ENCODE peak calls at places on chromosomes 6 and 20, in ten cellular contexts. One of them, this sample, is unnamed.

GRCh38 chr6:38722727-38723334 is 7.7 kb downstream of the DNAH8 start:
- DNase-seq in fibroblast of mammary gland: no peak
- DNase-seq in sciatic nerve: no peak
- DNase-seq in NCI-H774: no peak
- DNase-seq in NCI-H82: no peak
- DNase-seq in stimulated activated naive B cell treated with anti-CD40 and anti-IgM and Interleukin-4, amounts not matched to agents 10 μg/mL and 1 μg/mL and 100 μg/mL, for 72 hours: no peak
- DNase-seq in brain microvascular endothelial cell: no peak
- DNase-seq in H54: no peak
- DNase-seq in NCI-H1694 treated with DMSO at 0.1 percent for 48 hours: no peak
- DNase-seq in stimulated activated CD4-positive, alpha-beta T cell treated with anti-CD3 and anti-CD28 coated beads, TNF-alpha, amount 100 ng/mL, for 48 hours: no peak
- DNase-seq in this sample: no peak

GRCh38 chr6:110421749-110422443 is 6.5 kb upstream of the DDO start:
- DNase-seq in stimulated activated CD4-positive, alpha-beta T cell treated with anti-CD3 and anti-CD28 coated beads, TNF-alpha, amount 100 ng/mL, for 48 hours: no peak
- DNase-seq in H54: no peak
- DNase-seq in NCI-H82: no peak
- DNase-seq in sciatic nerve: no peak
- DNase-seq in NCI-H1694 treated with DMSO at 0.1 percent for 48 hours: no peak
- DNase-seq in fibroblast of mammary gland: no peak
- DNase-seq in NCI-H774: no peak
- DNase-seq in stimulated activated naive B cell treated with anti-CD40 and anti-IgM and Interleukin-4, amounts not matched to agents 10 μg/mL and 1 μg/mL and 100 μg/mL, for 72 hours: no peak
- DNase-seq in brain microvascular endothelial cell: no peak
- DNase-seq in this sample: no peak

GRCh38 chr6:75065524-75065923 is 140.3 kb downstream of the COL12A1 start:
- DNase-seq in fibroblast of mammary gland: peak
- DNase-seq in stimulated activated naive B cell treated with anti-CD40 and anti-IgM and Interleukin-4, amounts not matched to agents 10 μg/mL and 1 μg/mL and 100 μg/mL, for 72 hours: no peak
- DNase-seq in NCI-H1694 treated with DMSO at 0.1 percent for 48 hours: no peak
- DNase-seq in H54: no peak
- DNase-seq in NCI-H774: no peak
- DNase-seq in sciatic nerve: no peak
- DNase-seq in NCI-H82: peak
- DNase-seq in stimulated activated CD4-positive, alpha-beta T cell treated with anti-CD3 and anti-CD28 coated beads, TNF-alpha, amount 100 ng/mL, for 48 hours: no peak
- DNase-seq in brain microvascular endothelial cell: peak
- DNase-seq in this sample: no peak

GRCh38 chr6:140907235-140907634 is 1225.5 kb upstream of the GJE1 start:
- DNase-seq in fibroblast of mammary gland: no peak
- DNase-seq in stimulated activated CD4-positive, alpha-beta T cell treated with anti-CD3 and anti-CD28 coated beads, TNF-alpha, amount 100 ng/mL, for 48 hours: no peak
- DNase-seq in NCI-H774: no peak
- DNase-seq in H54: no peak
- DNase-seq in NCI-H1694 treated with DMSO at 0.1 percent for 48 hours: no peak
- DNase-seq in NCI-H82: no peak
- DNase-seq in sciatic nerve: no peak
- DNase-seq in brain microvascular endothelial cell: no peak
- DNase-seq in stimulated activated naive B cell treated with anti-CD40 and anti-IgM and Interleukin-4, amounts not matched to agents 10 μg/mL and 1 μg/mL and 100 μg/mL, for 72 hours: no peak
- DNase-seq in this sample: no peak

GRCh38 chr20:37142708-37143107 is 36.4 kb upstream of the RPN2 start:
- DNase-seq in sciatic nerve: no peak
- DNase-seq in stimulated activated CD4-positive, alpha-beta T cell treated with anti-CD3 and anti-CD28 coated beads, TNF-alpha, amount 100 ng/mL, for 48 hours: no peak
- DNase-seq in H54: peak
- DNase-seq in NCI-H774: no peak
- DNase-seq in NCI-H1694 treated with DMSO at 0.1 percent for 48 hours: no peak
- DNase-seq in fibroblast of mammary gland: no peak
- DNase-seq in stimulated activated naive B cell treated with anti-CD40 and anti-IgM and Interleukin-4, amounts not matched to agents 10 μg/mL and 1 μg/mL and 100 μg/mL, for 72 hours: no peak
- DNase-seq in NCI-H82: no peak
- DNase-seq in brain microvascular endothelial cell: no peak
- DNase-seq in this sample: no peak

GRCh38 chr6:119960065-119960464 is 610.5 kb upstream of the MAN1A1 start:
- DNase-seq in sciatic nerve: no peak
- DNase-seq in NCI-H82: no peak
- DNase-seq in NCI-H1694 treated with DMSO at 0.1 percent for 48 hours: no peak
- DNase-seq in stimulated activated CD4-positive, alpha-beta T cell treated with anti-CD3 and anti-CD28 coated beads, TNF-alpha, amount 100 ng/mL, for 48 hours: no peak
- DNase-seq in brain microvascular endothelial cell: no peak
- DNase-seq in H54: no peak
- DNase-seq in stimulated activated naive B cell treated with anti-CD40 and anti-IgM and Interleukin-4, amounts not matched to agents 10 μg/mL and 1 μg/mL and 100 μg/mL, for 72 hours: no peak
- DNase-seq in NCI-H774: no peak
- DNase-seq in fibroblast of mammary gland: no peak
- DNase-seq in this sample: no peak

GRCh38 chr20:61934716-61935530 is 130.8 kb downstream of the TAF4 start:
- DNase-seq in brain microvascular endothelial cell: no peak
- DNase-seq in NCI-H82: no peak
- DNase-seq in stimulated activated CD4-positive, alpha-beta T cell treated with anti-CD3 and anti-CD28 coated beads, TNF-alpha, amount 100 ng/mL, for 48 hours: no peak
- DNase-seq in stimulated activated naive B cell treated with anti-CD40 and anti-IgM and Interleukin-4, amounts not matched to agents 10 μg/mL and 1 μg/mL and 100 μg/mL, for 72 hours: no peak
- DNase-seq in NCI-H1694 treated with DMSO at 0.1 percent for 48 hours: no peak
- DNase-seq in fibroblast of mammary gland: peak
- DNase-seq in H54: no peak
- DNase-seq in NCI-H774: no peak
- DNase-seq in sciatic nerve: no peak
- DNase-seq in this sample: no peak

GRCh38 chr6:3791526-3792212 is 40.2 kb upstream of the PXDC1 start:
- DNase-seq in NCI-H1694 treated with DMSO at 0.1 percent for 48 hours: no peak
- DNase-seq in brain microvascular endothelial cell: no peak
- DNase-seq in fibroblast of mammary gland: no peak
- DNase-seq in NCI-H774: no peak
- DNase-seq in H54: no peak
- DNase-seq in sciatic nerve: no peak
- DNase-seq in NCI-H82: no peak
- DNase-seq in stimulated activated naive B cell treated with anti-CD40 and anti-IgM and Interleukin-4, amounts not matched to agents 10 μg/mL and 1 μg/mL and 100 μg/mL, for 72 hours: peak
- DNase-seq in stimulated activated CD4-positive, alpha-beta T cell treated with anti-CD3 and anti-CD28 coated beads, TNF-alpha, amount 100 ng/mL, for 48 hours: no peak
- DNase-seq in this sample: no peak

GRCh38 chr6:21582651-21583050 is 10.9 kb upstream of the SOX4 start:
- DNase-seq in stimulated activated CD4-positive, alpha-beta T cell treated with anti-CD3 and anti-CD28 coated beads, TNF-alpha, amount 100 ng/mL, for 48 hours: no peak
- DNase-seq in NCI-H1694 treated with DMSO at 0.1 percent for 48 hours: no peak
- DNase-seq in stimulated activated naive B cell treated with anti-CD40 and anti-IgM and Interleukin-4, amounts not matched to agents 10 μg/mL and 1 μg/mL and 100 μg/mL, for 72 hours: no peak
- DNase-seq in fibroblast of mammary gland: peak
- DNase-seq in NCI-H82: no peak
- DNase-seq in brain microvascular endothelial cell: no peak
- DNase-seq in H54: no peak
- DNase-seq in NCI-H774: no peak
- DNase-seq in sciatic nerve: no peak
- DNase-seq in this sample: no peak

GRCh38 chr6:24004659-24005058 is 121.4 kb upstream of the NRSN1 start:
- DNase-seq in brain microvascular endothelial cell: no peak
- DNase-seq in stimulated activated naive B cell treated with anti-CD40 and anti-IgM and Interleukin-4, amounts not matched to agents 10 μg/mL and 1 μg/mL and 100 μg/mL, for 72 hours: no peak
- DNase-seq in NCI-H1694 treated with DMSO at 0.1 percent for 48 hours: no peak
- DNase-seq in fibroblast of mammary gland: no peak
- DNase-seq in sciatic nerve: no peak
- DNase-seq in NCI-H774: no peak
- DNase-seq in H54: no peak
- DNase-seq in stimulated activated CD4-positive, alpha-beta T cell treated with anti-CD3 and anti-CD28 coated beads, TNF-alpha, amount 100 ng/mL, for 48 hours: no peak
- DNase-seq in NCI-H82: no peak
- DNase-seq in this sample: no peak

GRCh38 chr6:106739387-106739786 is 110.0 kb downstream of the QRSL1 start:
- DNase-seq in stimulated activated naive B cell treated with anti-CD40 and anti-IgM and Interleukin-4, amounts not matched to agents 10 μg/mL and 1 μg/mL and 100 μg/mL, for 72 hours: peak
- DNase-seq in NCI-H774: no peak
- DNase-seq in stimulated activated CD4-positive, alpha-beta T cell treated with anti-CD3 and anti-CD28 coated beads, TNF-alpha, amount 100 ng/mL, for 48 hours: no peak
- DNase-seq in NCI-H1694 treated with DMSO at 0.1 percent for 48 hours: no peak
- DNase-seq in brain microvascular endothelial cell: no peak
- DNase-seq in fibroblast of mammary gland: no peak
- DNase-seq in sciatic nerve: no peak
- DNase-seq in H54: peak
- DNase-seq in NCI-H82: no peak
- DNase-seq in this sample: no peak

GRCh38 chr6:99563056-99563723 is 5.3 kb downstream of the CCNC start:
- DNase-seq in fibroblast of mammary gland: no peak
- DNase-seq in brain microvascular endothelial cell: no peak
- DNase-seq in stimulated activated naive B cell treated with anti-CD40 and anti-IgM and Interleukin-4, amounts not matched to agents 10 μg/mL and 1 μg/mL and 100 μg/mL, for 72 hours: no peak
- DNase-seq in NCI-H774: no peak
- DNase-seq in NCI-H82: no peak
- DNase-seq in sciatic nerve: no peak
- DNase-seq in H54: no peak
- DNase-seq in stimulated activated CD4-positive, alpha-beta T cell treated with anti-CD3 and anti-CD28 coated beads, TNF-alpha, amount 100 ng/mL, for 48 hours: no peak
- DNase-seq in NCI-H1694 treated with DMSO at 0.1 percent for 48 hours: no peak
- DNase-seq in this sample: no peak

GRCh38 chr20:18738055-18738454 is 75.5 kb upstream of the SCP2D1 start:
- DNase-seq in fibroblast of mammary gland: peak
- DNase-seq in NCI-H82: no peak
- DNase-seq in sciatic nerve: no peak
- DNase-seq in NCI-H774: no peak
- DNase-seq in NCI-H1694 treated with DMSO at 0.1 percent for 48 hours: no peak
- DNase-seq in stimulated activated naive B cell treated with anti-CD40 and anti-IgM and Interleukin-4, amounts not matched to agents 10 μg/mL and 1 μg/mL and 100 μg/mL, for 72 hours: no peak
- DNase-seq in H54: no peak
- DNase-seq in stimulated activated CD4-positive, alpha-beta T cell treated with anti-CD3 and anti-CD28 coated beads, TNF-alpha, amount 100 ng/mL, for 48 hours: no peak
- DNase-seq in brain microvascular endothelial cell: no peak
- DNase-seq in this sample: peak

GRCh38 chr6:101597711-101598110 is 204.2 kb downstream of the GRIK2 start:
- DNase-seq in sciatic nerve: no peak
- DNase-seq in NCI-H82: no peak
- DNase-seq in NCI-H1694 treated with DMSO at 0.1 percent for 48 hours: no peak
- DNase-seq in brain microvascular endothelial cell: peak
- DNase-seq in NCI-H774: no peak
- DNase-seq in fibroblast of mammary gland: peak
- DNase-seq in stimulated activated naive B cell treated with anti-CD40 and anti-IgM and Interleukin-4, amounts not matched to agents 10 μg/mL and 1 μg/mL and 100 μg/mL, for 72 hours: no peak
- DNase-seq in stimulated activated CD4-positive, alpha-beta T cell treated with anti-CD3 and anti-CD28 coated beads, TNF-alpha, amount 100 ng/mL, for 48 hours: no peak
- DNase-seq in H54: no peak
- DNase-seq in this sample: no peak

GRCh38 chr6:89221109-89221508 is 4.0 kb upstream of the GABRR1 start:
- DNase-seq in NCI-H82: no peak
- DNase-seq in NCI-H774: no peak
- DNase-seq in stimulated activated naive B cell treated with anti-CD40 and anti-IgM and Interleukin-4, amounts not matched to agents 10 μg/mL and 1 μg/mL and 100 μg/mL, for 72 hours: no peak
- DNase-seq in sciatic nerve: no peak
- DNase-seq in brain microvascular endothelial cell: no peak
- DNase-seq in NCI-H1694 treated with DMSO at 0.1 percent for 48 hours: no peak
- DNase-seq in stimulated activated CD4-positive, alpha-beta T cell treated with anti-CD3 and anti-CD28 coated beads, TNF-alpha, amount 100 ng/mL, for 48 hours: no peak
- DNase-seq in H54: no peak
- DNase-seq in fibroblast of mammary gland: no peak
- DNase-seq in this sample: no peak

GRCh38 chr6:15628499-15629131 is 34.2 kb downstream of the DTNBP1 start:
- DNase-seq in NCI-H82: peak
- DNase-seq in NCI-H774: no peak
- DNase-seq in sciatic nerve: no peak
- DNase-seq in stimulated activated CD4-positive, alpha-beta T cell treated with anti-CD3 and anti-CD28 coated beads, TNF-alpha, amount 100 ng/mL, for 48 hours: peak
- DNase-seq in NCI-H1694 treated with DMSO at 0.1 percent for 48 hours: no peak
- DNase-seq in stimulated activated naive B cell treated with anti-CD40 and anti-IgM and Interleukin-4, amounts not matched to agents 10 μg/mL and 1 μg/mL and 100 μg/mL, for 72 hours: no peak
- DNase-seq in fibroblast of mammary gland: peak
- DNase-seq in H54: peak
- DNase-seq in brain microvascular endothelial cell: peak
- DNase-seq in this sample: no peak

GRCh38 chr6:21731411-21732031 is 138.0 kb downstream of the SOX4 start:
- DNase-seq in fibroblast of mammary gland: peak
- DNase-seq in brain microvascular endothelial cell: no peak
- DNase-seq in H54: peak
- DNase-seq in NCI-H774: no peak
- DNase-seq in sciatic nerve: no peak
- DNase-seq in NCI-H1694 treated with DMSO at 0.1 percent for 48 hours: no peak
- DNase-seq in NCI-H82: no peak
- DNase-seq in stimulated activated naive B cell treated with anti-CD40 and anti-IgM and Interleukin-4, amounts not matched to agents 10 μg/mL and 1 μg/mL and 100 μg/mL, for 72 hours: no peak
- DNase-seq in stimulated activated CD4-positive, alpha-beta T cell treated with anti-CD3 and anti-CD28 coated beads, TNF-alpha, amount 100 ng/mL, for 48 hours: no peak
- DNase-seq in this sample: no peak

GRCh38 chr6:115740907-115741306 is 319.8 kb downstream of the FRK start:
- DNase-seq in sciatic nerve: no peak
- DNase-seq in NCI-H1694 treated with DMSO at 0.1 percent for 48 hours: no peak
- DNase-seq in NCI-H774: no peak
- DNase-seq in NCI-H82: no peak
- DNase-seq in stimulated activated CD4-positive, alpha-beta T cell treated with anti-CD3 and anti-CD28 coated beads, TNF-alpha, amount 100 ng/mL, for 48 hours: no peak
- DNase-seq in H54: no peak
- DNase-seq in fibroblast of mammary gland: no peak
- DNase-seq in brain microvascular endothelial cell: no peak
- DNase-seq in stimulated activated naive B cell treated with anti-CD40 and anti-IgM and Interleukin-4, amounts not matched to agents 10 μg/mL and 1 μg/mL and 100 μg/mL, for 72 hours: no peak
- DNase-seq in this sample: no peak

GRCh38 chr6:100464162-100464851 is 414 bp downstream of the SIM1 start:
- DNase-seq in NCI-H1694 treated with DMSO at 0.1 percent for 48 hours: no peak
- DNase-seq in stimulated activated CD4-positive, alpha-beta T cell treated with anti-CD3 and anti-CD28 coated beads, TNF-alpha, amount 100 ng/mL, for 48 hours: no peak
- DNase-seq in stimulated activated naive B cell treated with anti-CD40 and anti-IgM and Interleukin-4, amounts not matched to agents 10 μg/mL and 1 μg/mL and 100 μg/mL, for 72 hours: no peak
- DNase-seq in NCI-H774: no peak
- DNase-seq in fibroblast of mammary gland: no peak
- DNase-seq in H54: no peak
- DNase-seq in brain microvascular endothelial cell: no peak
- DNase-seq in NCI-H82: peak
- DNase-seq in sciatic nerve: no peak
- DNase-seq in this sample: no peak

GRCh38 chr6:88370127-88370710 is 204.1 kb upstream of the CNR1 start:
- DNase-seq in fibroblast of mammary gland: peak
- DNase-seq in sciatic nerve: no peak
- DNase-seq in NCI-H82: no peak
- DNase-seq in NCI-H774: no peak
- DNase-seq in H54: no peak
- DNase-seq in brain microvascular endothelial cell: no peak
- DNase-seq in stimulated activated naive B cell treated with anti-CD40 and anti-IgM and Interleukin-4, amounts not matched to agents 10 μg/mL and 1 μg/mL and 100 μg/mL, for 72 hours: no peak
- DNase-seq in stimulated activated CD4-positive, alpha-beta T cell treated with anti-CD3 and anti-CD28 coated beads, TNF-alpha, amount 100 ng/mL, for 48 hours: no peak
- DNase-seq in NCI-H1694 treated with DMSO at 0.1 percent for 48 hours: no peak
- DNase-seq in this sample: no peak

GRCh38 chr6:5904527-5904926 is 102.2 kb downstream of the NRN1 start:
- DNase-seq in NCI-H774: no peak
- DNase-seq in fibroblast of mammary gland: no peak
- DNase-seq in sciatic nerve: no peak
- DNase-seq in brain microvascular endothelial cell: no peak
- DNase-seq in NCI-H82: no peak
- DNase-seq in stimulated activated naive B cell treated with anti-CD40 and anti-IgM and Interleukin-4, amounts not matched to agents 10 μg/mL and 1 μg/mL and 100 μg/mL, for 72 hours: no peak
- DNase-seq in H54: no peak
- DNase-seq in NCI-H1694 treated with DMSO at 0.1 percent for 48 hours: no peak
- DNase-seq in stimulated activated CD4-positive, alpha-beta T cell treated with anti-CD3 and anti-CD28 coated beads, TNF-alpha, amount 100 ng/mL, for 48 hours: no peak
- DNase-seq in this sample: no peak

GRCh38 chr6:135750081-135750480 is 101.4 kb upstream of the PDE7B start:
- DNase-seq in stimulated activated naive B cell treated with anti-CD40 and anti-IgM and Interleukin-4, amounts not matched to agents 10 μg/mL and 1 μg/mL and 100 μg/mL, for 72 hours: no peak
- DNase-seq in sciatic nerve: no peak
- DNase-seq in NCI-H774: no peak
- DNase-seq in H54: no peak
- DNase-seq in NCI-H82: no peak
- DNase-seq in brain microvascular endothelial cell: no peak
- DNase-seq in fibroblast of mammary gland: no peak
- DNase-seq in stimulated activated CD4-positive, alpha-beta T cell treated with anti-CD3 and anti-CD28 coated beads, TNF-alpha, amount 100 ng/mL, for 48 hours: no peak
- DNase-seq in NCI-H1694 treated with DMSO at 0.1 percent for 48 hours: no peak
- DNase-seq in this sample: no peak

GRCh38 chr6:158005626-158006180 is 24.0 kb downstream of the SYNJ2 start:
- DNase-seq in fibroblast of mammary gland: no peak
- DNase-seq in NCI-H774: no peak
- DNase-seq in stimulated activated naive B cell treated with anti-CD40 and anti-IgM and Interleukin-4, amounts not matched to agents 10 μg/mL and 1 μg/mL and 100 μg/mL, for 72 hours: no peak
- DNase-seq in brain microvascular endothelial cell: no peak
- DNase-seq in NCI-H1694 treated with DMSO at 0.1 percent for 48 hours: no peak
- DNase-seq in H54: no peak
- DNase-seq in stimulated activated CD4-positive, alpha-beta T cell treated with anti-CD3 and anti-CD28 coated beads, TNF-alpha, amount 100 ng/mL, for 48 hours: no peak
- DNase-seq in NCI-H82: no peak
- DNase-seq in sciatic nerve: no peak
- DNase-seq in this sample: no peak

GRCh38 chr20:59081036-59081435 is 38.5 kb upstream of the PRELID3B start:
- DNase-seq in fibroblast of mammary gland: no peak
- DNase-seq in brain microvascular endothelial cell: no peak
- DNase-seq in stimulated activated naive B cell treated with anti-CD40 and anti-IgM and Interleukin-4, amounts not matched to agents 10 μg/mL and 1 μg/mL and 100 μg/mL, for 72 hours: no peak
- DNase-seq in NCI-H1694 treated with DMSO at 0.1 percent for 48 hours: no peak
- DNase-seq in NCI-H82: no peak
- DNase-seq in NCI-H774: no peak
- DNase-seq in stimulated activated CD4-positive, alpha-beta T cell treated with anti-CD3 and anti-CD28 coated beads, TNF-alpha, amount 100 ng/mL, for 48 hours: no peak
- DNase-seq in H54: no peak
- DNase-seq in sciatic nerve: no peak
- DNase-seq in this sample: no peak

GRCh38 chr6:25010917-25011625 is 75.3 kb upstream of the RIPOR2 start:
- DNase-seq in NCI-H774: no peak
- DNase-seq in brain microvascular endothelial cell: peak
- DNase-seq in sciatic nerve: no peak
- DNase-seq in NCI-H1694 treated with DMSO at 0.1 percent for 48 hours: no peak
- DNase-seq in stimulated activated CD4-positive, alpha-beta T cell treated with anti-CD3 and anti-CD28 coated beads, TNF-alpha, amount 100 ng/mL, for 48 hours: no peak
- DNase-seq in H54: no peak
- DNase-seq in fibroblast of mammary gland: peak
- DNase-seq in NCI-H82: no peak
- DNase-seq in stimulated activated naive B cell treated with anti-CD40 and anti-IgM and Interleukin-4, amounts not matched to agents 10 μg/mL and 1 μg/mL and 100 μg/mL, for 72 hours: no peak
- DNase-seq in this sample: no peak